ENCODE peak calls at places on chromosomes 11 and 22, in five cellular contexts. M is heart right ventricle, O is choroid plexus epithelial cell, E is cardiac muscle cell, F is psoas muscle. Z is an unnamed sample.

GRCh38 chr11:66368484-66368883 is 3.1 kb downstream of the SLC29A2 start:
- DNase-seq in M (no peak), O (no peak), E (no peak), F (no peak), Z (no peak)

GRCh38 chr22:25602924-25603323 is 38.4 kb downstream of the GRK3 start:
- DNase-seq in M (no peak), O (no peak), E (no peak), F (no peak), Z (no peak)

GRCh38 chr11:42572231-42572610 is 739.6 kb upstream of the API5 start:
- DNase-seq in M (no peak), O (no peak), E (no peak), F (no peak), Z (no peak)

GRCh38 chr22:43996170-43996980 is 27.7 kb upstream of the PARVB start:
- DNase-seq in M (peak; percentile 59), O (no peak), E (no peak), F (peak; percentile 55), Z (no peak)

GRCh38 chr11:73397468-73398131 is 21.4 kb downstream of the RELT start:
- DNase-seq in M (no peak), O (no peak), E (no peak), F (no peak), Z (no peak)

GRCh38 chr11:7858001-7858400 is 61.3 kb upstream of the OR5P2 start:
- DNase-seq in M (no peak), O (no peak), E (no peak), F (no peak), Z (no peak)

GRCh38 chr11:121741316-121741715 is 288.5 kb upstream of the SORL1-AS1 start:
- DNase-seq in M (no peak), O (peak; percentile 42), E (peak; percentile 76), F (no peak), Z (peak; percentile 82)

GRCh38 chr11:26442131-26442530 is 110.2 kb downstream of the ANO3 start:
- DNase-seq in M (no peak), O (peak; percentile 2), E (peak; percentile 2), F (no peak), Z (peak; percentile 49)

GRCh38 chr11:12754582-12755250 is 80.5 kb downstream of the TEAD1 start:
- DNase-seq in M (no peak), O (no peak), E (no peak), F (no peak), Z (no peak)

GRCh38 chr22:36741204-36741793 is 34.6 kb downstream of the IFT27 start:
- DNase-seq in M (no peak), O (peak; percentile 13), E (peak; percentile 14), F (no peak), Z (no peak)

GRCh38 chr11:561148-562003 is 606 bp downstream of the RASSF7 start:
- DNase-seq in M (no peak), O (no peak), E (no peak), F (no peak), Z (no peak)

GRCh38 chr11:68581439-68581838 is 102.9 kb upstream of the GAL start:
- DNase-seq in M (peak; percentile 43), O (no peak), E (no peak), F (peak; percentile 29), Z (no peak)

GRCh38 chr22:49583341-49583740 is 244.3 kb downstream of the BRD1 start:
- DNase-seq in M (no peak), O (no peak), E (no peak), F (no peak), Z (no peak)

GRCh38 chr11:110173775-110174644 is 80.8 kb downstream of the ZC3H12C start:
- DNase-seq in M (peak; percentile 57), O (peak; percentile 93), E (peak; percentile 82), F (peak; percentile 57), Z (peak; percentile 82)

GRCh38 chr11:7513210-7514098 is at the start of gene PPFIBP2:
- DNase-seq in M (peak; percentile 81), O (peak; percentile 66), E (peak; percentile 75), F (peak; percentile 86), Z (peak; percentile 73)

GRCh38 chr11:2779981-2780849 is 80.4 kb upstream of the KCNQ1OT1 start:
- DNase-seq in M (peak; percentile 13), O (peak; percentile 22), E (peak; percentile 38), F (peak; percentile 24), Z (peak; percentile 16)

GRCh38 chr11:28257761-28258160 is 149.6 kb downstream of the METTL15 start:
- DNase-seq in M (no peak), O (peak; percentile 42), E (no peak), F (no peak), Z (peak; percentile 25)

DNA sequence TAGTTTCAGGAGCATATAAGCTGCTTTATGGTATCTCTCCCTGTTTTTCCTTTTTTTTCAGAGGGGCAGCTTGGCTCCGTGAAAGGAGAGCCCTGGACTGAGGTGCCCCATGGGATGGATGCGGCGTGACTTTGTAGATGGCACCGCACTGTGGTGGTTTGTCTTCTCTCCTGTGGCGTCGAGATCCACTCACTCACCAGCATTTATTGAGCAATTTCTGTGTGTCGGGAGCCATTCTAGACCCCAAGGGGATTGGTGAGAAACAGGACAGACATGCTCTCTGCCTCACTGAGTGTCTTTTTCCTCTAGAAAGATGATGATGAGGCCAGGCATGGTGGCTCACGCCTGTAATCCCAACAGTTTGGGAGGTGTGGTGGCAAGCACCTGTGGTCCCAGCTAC is 55.9 kb upstream of the PHF21B start:
- DNase-seq in M (no peak), O (no peak), E (no peak), F (no peak), Z (peak; percentile 6)
- H3K4me3 ChIP-seq in M (no peak overlapping the region), O (no peak overlapping the region), E (no peak overlapping the region), F (no peak overlapping the region), Z (no peak overlapping the region)

DNA sequence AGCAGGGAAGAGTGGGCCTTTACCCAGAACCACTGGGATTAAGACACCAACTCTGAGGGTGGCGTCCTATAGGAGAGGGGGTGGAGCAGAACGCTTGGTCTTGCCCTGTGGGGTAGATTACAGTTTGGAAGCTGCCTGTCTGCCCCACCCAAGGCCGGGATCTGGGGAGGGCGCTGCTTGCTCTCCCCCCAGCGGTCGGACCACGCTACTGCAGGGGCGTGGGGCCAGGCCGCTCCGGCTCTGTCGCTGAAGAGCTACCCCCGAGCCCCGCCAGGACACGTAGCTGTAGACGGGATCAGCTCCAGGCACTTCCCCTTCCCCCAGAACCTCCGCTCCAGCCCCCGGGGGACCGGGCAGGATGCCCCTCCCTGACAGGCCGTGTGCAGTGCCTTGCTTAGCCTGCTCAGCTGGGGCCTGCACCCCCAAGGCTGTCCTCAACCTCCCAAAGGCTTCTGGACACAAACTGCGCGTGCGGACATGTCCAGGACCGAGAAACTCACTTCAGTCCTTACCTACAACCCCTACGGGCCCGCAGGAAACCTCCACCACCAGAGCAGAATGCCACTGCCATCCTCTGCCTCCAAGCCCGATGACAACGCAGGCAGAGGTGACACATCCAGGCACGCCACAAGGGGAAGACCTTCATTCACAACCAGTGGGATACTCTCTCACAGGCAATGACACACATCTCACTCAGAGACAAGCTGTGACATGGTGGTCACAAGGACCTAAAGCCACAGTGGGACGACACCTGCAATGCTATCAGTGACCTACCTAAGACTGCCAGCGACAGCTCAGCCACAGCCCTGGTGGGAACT is 3.6 kb downstream of the AHNAK start:
- DNase-seq in M (peak; percentile 86), O (peak; percentile 74), E (peak; percentile 82), F (peak; percentile 84), Z (peak; percentile 88)
- H3K4me3 ChIP-seq in M (peak overlapping the region; percentile 72), O (peak overlapping the region; percentile 92), E (no peak overlapping the region), F (peak overlapping the region; percentile 91), Z (peak overlapping the region; percentile 95)

GRCh38 chr22:30206964-30207363 is 39.6 kb downstream of the LIF start:
- DNase-seq in M (no peak), O (peak; percentile 97), E (peak; percentile 94), F (peak; percentile 78), Z (peak; percentile 98)

GRCh38 chr22:30204015-30204741 is 42.4 kb downstream of the LIF start:
- DNase-seq in M (no peak), O (no peak), E (no peak), F (no peak), Z (no peak)

GRCh38 chr22:30202531-30203006 is 44.0 kb downstream of the LIF start:
- DNase-seq in M (no peak), O (no peak), E (peak; percentile 58), F (no peak), Z (peak; percentile 84)

GRCh38 chr22:30204742-30205111 is 41.8 kb downstream of the LIF start:
- DNase-seq in M (no peak), O (peak; percentile 44), E (peak; percentile 85), F (peak; percentile 47), Z (peak; percentile 78)

GRCh38 chr22:30205281-30206115 is 41.1 kb downstream of the LIF start:
- DNase-seq in M (peak; percentile 60), O (peak; percentile 94), E (peak; percentile 96), F (peak; percentile 76), Z (peak; percentile 97)
- H3K4me3 ChIP-seq in M (no peak overlapping the region), O (no peak overlapping the region), E (no peak overlapping the region), F (peak overlapping the region; percentile 4), Z (no peak overlapping the region)

DNA sequence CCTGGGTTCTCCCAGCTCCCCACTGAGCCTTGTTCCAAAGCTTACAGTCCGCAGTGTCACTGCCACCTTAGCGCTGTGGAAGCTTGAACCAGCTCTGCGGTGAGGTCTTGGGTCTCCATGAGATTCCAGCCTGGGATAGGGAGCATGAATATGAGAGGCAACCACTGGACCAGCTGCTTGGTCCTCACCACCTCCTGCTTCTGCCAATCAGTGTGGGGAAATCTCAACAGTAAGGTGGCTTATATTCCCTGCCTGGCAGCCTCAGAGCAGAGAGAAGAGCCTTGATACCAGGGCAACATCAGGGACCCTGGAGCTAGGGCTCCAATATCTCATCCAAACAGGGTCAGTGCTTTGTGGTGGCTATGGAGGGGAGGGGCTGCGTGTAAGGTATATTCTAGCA is 912 bp downstream of the CD44 start:
- DNase-seq in M (no peak), O (no peak), E (no peak), F (no peak), Z (no peak)
- H3K4me3 ChIP-seq in M (peak overlapping the region; percentile 87), O (peak overlapping the region; percentile 93), E (peak overlapping the region; percentile 54), F (peak overlapping the region; percentile 71), Z (peak overlapping the region; percentile 85)

GRCh38 chr11:39681428-39681827 is 1778.0 kb downstream of the LRRC4C start:
- DNase-seq in M (no peak), O (no peak), E (no peak), F (no peak), Z (no peak)
- H3K4me3 ChIP-seq in M (no peak overlapping the region), O (no peak overlapping the region), E (no peak overlapping the region), F (no peak overlapping the region), Z (no peak overlapping the region)

DNA sequence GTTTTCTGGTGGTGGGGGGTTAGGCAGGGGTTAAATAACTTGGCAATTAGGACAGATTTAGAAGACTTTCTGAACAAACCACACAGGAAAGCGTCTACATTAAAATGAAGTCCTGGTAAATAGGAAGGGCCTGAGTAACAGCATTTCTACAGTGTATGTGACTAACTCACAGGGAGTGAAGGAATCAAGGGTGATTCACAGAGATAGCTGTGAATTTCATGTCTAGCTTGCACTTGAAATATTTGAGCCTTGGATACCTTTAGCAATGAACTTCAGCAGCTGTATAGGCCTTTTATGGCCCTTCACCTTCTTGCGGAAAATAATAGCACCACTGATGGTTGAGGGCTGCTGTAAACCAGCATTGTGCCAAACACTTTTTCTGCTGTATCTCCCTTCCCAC is 26.1 kb upstream of the LDHA start:
- DNase-seq in M (no peak), O (peak; percentile 56), E (peak; percentile 50), F (no peak), Z (peak; percentile 30)
- H3K4me3 ChIP-seq in M (no peak overlapping the region), O (no peak overlapping the region), E (no peak overlapping the region), F (no peak overlapping the region), Z (no peak overlapping the region)

Z was measured in cardiac fibroblast.